ENCODE peak calls at places on chromosomes 13 and 19, in four cellular contexts. One of them, this sample, is unnamed.

GRCh38 chr19:18322318-18322758 is 538 bp downstream of the LSM4 start:
- DNase-seq in K562: peak; percentile 87
- DNase-seq in HepG2: peak; percentile 74
- DNase-seq in GM12878: no peak
- DNase-seq in this sample: no peak

GRCh38 chr13:46304546-46304945 is 82.5 kb downstream of the RUBCNL start:
- DNase-seq in K562: no peak
- DNase-seq in HepG2: no peak
- DNase-seq in GM12878: no peak
- DNase-seq in this sample: no peak

GRCh38 chr19:15437355-15438123 is 12.2 kb downstream of the WIZ start:
- DNase-seq in K562: no peak
- DNase-seq in HepG2: peak; percentile 47
- DNase-seq in GM12878: no peak
- DNase-seq in this sample: no peak

GRCh38 chr19:4524808-4525562 is 6.7 kb upstream of the PLIN4 start:
- DNase-seq in K562: peak; percentile 77
- DNase-seq in HepG2: no peak
- DNase-seq in GM12878: no peak
- DNase-seq in this sample: peak; percentile 8

GRCh38 chr13:72204291-72204690 is 337.3 kb upstream of the DACH1 start:
- DNase-seq in K562: no peak
- DNase-seq in HepG2: no peak
- DNase-seq in GM12878: no peak
- DNase-seq in this sample: peak; percentile 2

GRCh38 chr13:77907653-77908341 is 10.8 kb downstream of the EDNRB start:
- DNase-seq in K562: no peak
- DNase-seq in HepG2: no peak
- DNase-seq in GM12878: no peak
- DNase-seq in this sample: no peak

GRCh38 chr19:11373166-11373884 is 1.1 kb upstream of the SWSAP1 start:
- DNase-seq in K562: peak; percentile 43
- DNase-seq in HepG2: no peak
- DNase-seq in GM12878: no peak
- DNase-seq in this sample: no peak

GRCh38 chr19:5993516-5994406 is 15.8 kb upstream of the RANBP3 start:
- DNase-seq in K562: no peak
- DNase-seq in HepG2: no peak
- DNase-seq in GM12878: no peak
- DNase-seq in this sample: no peak

GRCh38 chr13:75832812-75833211 is 196.7 kb downstream of the LMO7 start:
- DNase-seq in K562: no peak
- DNase-seq in HepG2: no peak
- DNase-seq in GM12878: no peak
- DNase-seq in this sample: no peak

GRCh38 chr13:36219883-36220282 is 5.5 kb upstream of the SOHLH2 start:
- DNase-seq in K562: no peak
- DNase-seq in HepG2: no peak
- DNase-seq in GM12878: no peak
- DNase-seq in this sample: no peak

GRCh38 chr19:3825286-3825956 is 39.2 kb upstream of the MATK start:
- DNase-seq in K562: no peak
- DNase-seq in HepG2: no peak
- DNase-seq in GM12878: no peak
- DNase-seq in this sample: no peak

GRCh38 chr13:27266937-27267336 is 3.7 kb upstream of the RASL11A start:
- DNase-seq in K562: no peak
- DNase-seq in HepG2: no peak
- DNase-seq in GM12878: no peak
- DNase-seq in this sample: no peak

GRCh38 chr13:27271572-27272096 is 1.0 kb downstream of the RASL11A start:
- DNase-seq in K562: no peak
- DNase-seq in HepG2: no peak
- DNase-seq in GM12878: no peak
- DNase-seq in this sample: no peak

GRCh38 chr13:27264648-27265047 is 6.0 kb upstream of the RASL11A start:
- DNase-seq in K562: no peak
- DNase-seq in HepG2: no peak
- DNase-seq in GM12878: no peak
- DNase-seq in this sample: no peak

GRCh38 chr13:27270594-27271520 is at the start of gene RASL11A:
- DNase-seq in K562: peak; percentile 75
- DNase-seq in HepG2: peak; percentile 70
- DNase-seq in GM12878: no peak
- DNase-seq in this sample: peak; percentile 36

DNA sequence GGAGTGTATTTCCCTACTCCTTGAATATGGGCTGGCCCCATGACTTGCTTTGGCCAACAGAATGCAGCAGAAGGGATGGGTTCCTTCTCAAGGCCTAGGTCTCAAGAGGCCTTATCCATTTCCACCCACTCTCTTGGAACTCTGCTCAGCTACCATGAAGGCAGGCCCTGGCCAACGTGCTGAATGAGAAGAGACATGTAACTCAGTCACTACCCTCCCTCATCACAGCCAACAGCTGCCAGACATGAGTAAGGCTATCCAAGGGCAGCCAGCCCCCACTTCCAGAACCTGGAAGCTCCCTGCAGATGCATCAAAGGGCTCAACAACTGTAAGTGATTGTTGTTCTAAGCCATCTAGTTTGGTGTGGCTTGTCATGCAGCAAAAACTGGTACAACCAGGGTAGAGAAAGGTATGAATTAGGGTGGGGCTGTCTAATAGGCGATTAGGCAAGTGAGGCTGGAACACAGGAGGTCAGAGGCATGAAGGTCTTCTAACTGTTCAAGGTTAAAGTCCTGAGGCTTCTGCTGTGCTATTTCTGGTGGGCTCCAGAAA is 1.4 kb upstream of the RASL11A start:
- DNase-seq in K562: no peak
- DNase-seq in HepG2: no peak
- DNase-seq in GM12878: no peak
- DNase-seq in this sample: no peak
- TF ChIP-seq REST in K562: no peak
- TF ChIP-seq REST in HepG2: peak; percentile 7
- TF ChIP-seq REST in GM12878: peak; percentile 57
- TF ChIP-seq REST in this sample: no peak

DNA sequence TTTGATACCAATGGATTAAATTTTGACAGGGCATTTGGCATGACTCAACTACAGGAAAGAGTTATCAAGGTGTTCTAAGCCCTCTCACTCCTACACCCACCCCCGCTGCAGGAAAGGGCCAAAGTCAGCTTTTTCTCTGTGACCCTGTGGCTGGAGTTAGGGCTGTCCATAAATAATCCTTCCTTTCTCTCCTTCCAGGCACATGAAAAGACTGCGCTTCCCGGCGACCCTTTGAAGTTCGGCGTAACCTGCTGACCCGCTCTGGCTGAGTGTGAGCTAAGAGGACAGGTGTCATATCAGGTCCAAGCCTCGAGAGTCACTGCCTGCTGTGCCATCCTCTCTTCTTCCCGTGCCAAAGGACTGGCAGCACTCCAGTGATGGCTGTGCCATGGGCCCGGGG is 25.6 kb downstream of the ZNF114 start:
- DNase-seq in K562: no peak
- DNase-seq in HepG2: peak; percentile 74
- DNase-seq in GM12878: no peak
- DNase-seq in this sample: no peak
- H3K36me3 ChIP-seq in K562: no peaks in the 10 kb centered on the region
- H3K36me3 ChIP-seq in HepG2: no peaks in the 10 kb centered on the region
- H3K36me3 ChIP-seq in GM12878: no peaks in the 10 kb centered on the region
- H3K36me3 ChIP-seq in this sample: no peaks in the 10 kb centered on the region

GRCh38 chr13:42967660-42968059 is 24.4 kb downstream of the EPSTI1 start:
- DNase-seq in K562: no peak
- DNase-seq in HepG2: no peak
- DNase-seq in GM12878: no peak
- DNase-seq in this sample: no peak
- TF ChIP-seq CEBPB in K562: no peak
- TF ChIP-seq CEBPB in HepG2: no peak
- TF ChIP-seq CEBPB in GM12878: no peak
- TF ChIP-seq CEBPB in this sample: no peak

DNA sequence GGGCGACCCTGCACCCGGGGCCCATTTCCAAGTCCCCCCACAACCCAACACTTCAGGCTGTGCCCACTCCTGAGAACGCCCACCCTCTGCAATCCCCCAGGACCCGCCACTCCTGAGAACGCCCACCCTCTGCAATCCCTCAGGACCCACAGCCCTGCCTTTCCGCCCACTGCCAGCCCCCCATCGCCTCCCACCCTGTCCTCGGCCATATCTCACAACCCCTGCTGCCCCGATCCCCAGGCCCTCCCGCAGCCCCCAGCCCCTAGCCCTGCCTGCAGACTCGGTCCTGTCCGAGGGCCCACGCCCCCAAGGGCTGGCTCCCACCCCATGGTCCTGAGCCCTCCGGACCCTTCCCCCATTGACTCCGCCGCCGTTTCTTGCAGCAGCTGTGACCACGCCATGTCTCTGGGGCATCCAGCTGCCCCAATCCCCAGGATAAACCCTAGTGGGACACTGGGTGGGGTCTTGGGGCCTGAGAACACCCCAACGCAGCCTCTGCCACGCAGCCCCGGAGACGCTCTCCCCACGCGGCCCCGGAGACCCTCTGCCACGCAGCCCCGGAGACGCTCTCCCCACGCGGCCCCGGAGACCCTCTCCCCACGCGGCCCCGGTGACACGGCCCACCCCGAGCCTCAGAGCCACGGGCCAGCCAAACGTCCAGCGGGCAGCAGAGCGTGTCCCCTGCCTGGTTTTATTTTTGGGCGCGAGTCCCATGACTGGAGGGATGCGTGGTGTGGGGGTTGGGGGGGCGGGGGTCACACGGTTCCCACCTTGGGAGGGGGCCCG is 17.0 kb downstream of the SBNO2 start:
- DNase-seq in K562: no peak
- DNase-seq in HepG2: no peak
- DNase-seq in GM12878: no peak
- DNase-seq in this sample: no peak
- TF ChIP-seq REST in K562: no peak
- TF ChIP-seq REST in HepG2: no peak
- TF ChIP-seq REST in GM12878: no peak
- TF ChIP-seq REST in this sample: no peak

GRCh38 chr13:76865109-76865508 is 21.1 kb downstream of the KCTD12 start:
- DNase-seq in K562: no peak
- DNase-seq in HepG2: no peak
- DNase-seq in GM12878: no peak
- DNase-seq in this sample: no peak
- H3K36me3 ChIP-seq in K562: no peaks in the 10 kb centered on the region
- H3K36me3 ChIP-seq in HepG2: no peaks in the 10 kb centered on the region
- H3K36me3 ChIP-seq in GM12878: no peaks in the 10 kb centered on the region
- H3K36me3 ChIP-seq in this sample: no peaks in the 10 kb centered on the region

DNA sequence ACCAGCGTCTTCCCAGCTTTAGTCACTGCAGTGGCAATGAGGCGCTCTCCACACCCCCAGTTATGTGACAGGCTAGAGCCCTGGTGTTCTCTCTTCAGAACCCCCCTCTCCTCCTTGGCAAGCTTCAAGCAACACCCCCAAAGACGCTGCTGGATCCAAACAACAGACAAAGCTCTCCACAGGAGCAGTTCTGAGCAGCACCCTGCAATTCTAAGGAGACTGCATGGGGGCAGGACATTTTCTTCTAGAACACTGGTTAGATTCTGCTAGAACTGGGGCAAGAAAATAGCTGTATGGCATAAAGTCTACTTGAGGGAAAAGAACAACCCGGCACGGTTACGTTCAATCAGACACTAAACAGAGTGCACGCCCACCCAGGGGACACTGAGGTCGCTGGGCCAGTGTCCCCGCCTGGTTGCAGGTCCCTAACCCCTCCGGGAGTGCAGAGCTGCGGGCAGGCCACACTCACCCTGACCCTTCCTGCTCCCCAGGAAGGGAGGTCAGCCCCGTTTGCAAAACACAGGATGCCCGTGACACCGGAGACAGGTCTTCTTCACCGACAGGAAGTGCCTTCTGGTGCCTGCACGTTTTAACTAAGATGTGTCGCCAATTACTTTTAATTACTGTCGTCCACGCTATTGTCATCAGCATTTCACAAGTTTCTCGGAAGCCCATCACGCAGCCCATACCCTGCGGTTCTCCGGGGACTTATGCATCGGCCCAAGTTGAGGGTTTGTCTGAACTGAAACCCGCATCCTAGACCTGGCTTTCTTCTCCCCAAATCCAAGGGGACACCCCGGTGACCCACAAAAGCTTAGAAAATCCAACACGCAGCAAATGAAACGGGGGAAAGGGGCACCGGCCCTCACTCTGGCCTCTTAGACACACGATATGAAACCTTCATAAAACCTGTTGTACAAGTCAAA is 943 bp downstream of the GJB6 start:
- DNase-seq in K562: no peak
- DNase-seq in HepG2: no peak
- DNase-seq in GM12878: no peak
- DNase-seq in this sample: no peak
- TF ChIP-seq CEBPB in K562: no peak
- TF ChIP-seq CEBPB in HepG2: no peak
- TF ChIP-seq CEBPB in GM12878: no peak
- TF ChIP-seq CEBPB in this sample: no peak

GRCh38 chr13:44449999-44450821 is 76.6 kb downstream of the SERP2 start:
- DNase-seq in K562: no peak
- DNase-seq in HepG2: peak; percentile 42
- DNase-seq in GM12878: no peak
- DNase-seq in this sample: no peak
- TF ChIP-seq REST in K562: no peak
- TF ChIP-seq REST in HepG2: no peak
- TF ChIP-seq REST in GM12878: no peak
- TF ChIP-seq REST in this sample: no peak

GRCh38 chr19:35734273-35734672 is 8.0 kb downstream of the IGFLR1 start:
- DNase-seq in K562: no peak
- DNase-seq in HepG2: no peak
- DNase-seq in GM12878: no peak
- DNase-seq in this sample: no peak
- H3K36me3 ChIP-seq in K562: peaks cover 97% of the 10 kb centered on the region
- H3K36me3 ChIP-seq in HepG2: peaks cover 91% of the 10 kb centered on the region
- H3K36me3 ChIP-seq in GM12878: peaks cover 51% of the 10 kb centered on the region
- H3K36me3 ChIP-seq in this sample: peaks cover 49% of the 10 kb centered on the region

DNA sequence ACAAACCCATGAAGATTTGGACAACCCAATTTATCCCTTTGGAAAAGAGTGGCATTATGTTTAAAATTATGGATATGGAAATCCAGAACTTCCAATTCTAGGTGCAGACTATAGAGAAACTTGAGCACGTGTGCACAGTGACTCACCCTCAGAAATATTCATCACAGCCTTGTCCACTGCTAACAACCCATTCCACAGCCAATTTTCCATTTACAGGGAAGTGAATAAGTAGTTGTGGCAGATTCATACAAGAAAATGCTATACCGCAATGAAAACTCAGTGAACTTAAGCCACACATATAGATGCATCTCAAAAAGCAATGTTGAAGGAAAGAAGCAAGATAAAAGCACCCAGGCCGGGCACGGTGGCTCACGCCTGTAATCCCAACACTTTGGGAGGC is 133.3 kb downstream of the USP12 start:
- DNase-seq in K562: no peak
- DNase-seq in HepG2: no peak
- DNase-seq in GM12878: no peak
- DNase-seq in this sample: peak; percentile 34
- TF ChIP-seq CEBPB in K562: no peak
- TF ChIP-seq CEBPB in HepG2: no peak
- TF ChIP-seq CEBPB in GM12878: no peak
- TF ChIP-seq CEBPB in this sample: no peak

This sample was measured in HCT116.